ENCODE peak calls at places on chromosome 4, in seven cellular contexts. R is H9; S is CD4-positive, alpha-beta T cell; T is SK-N-MC; F is breast epithelium; J is psoas muscle; E is IMR-90. Q is an unnamed sample.

GRCh38 chr4:123919576-123920098 is 523.0 kb downstream of the SPRY1 start:
- DNase-seq in F (no peak), R (no peak), E (no peak), S (no peak), J (no peak), T (no peak), Q (no peak)

GRCh38 chr4:45475490-45475889 is 648.4 kb downstream of the GABRG1 start:
- DNase-seq in S (no peak), E (no peak), F (no peak), R (no peak), J (no peak), T (peak), Q (no peak)

GRCh38 chr4:23855912-23856605 is 33.8 kb downstream of the PPARGC1A start:
- DNase-seq in J (no peak), E (peak), R (no peak), S (no peak), F (no peak), T (no peak), Q (no peak)

GRCh38 chr4:6942238-6942800 is 32.7 kb downstream of the TBC1D14 start:
- DNase-seq in F (no peak), E (peak), T (peak), S (peak), J (peak), R (no peak), Q (no peak)

GRCh38 chr4:176053785-176054184 is 11.9 kb upstream of the WDR17 start:
- DNase-seq in R (no peak), E (no peak), J (no peak), S (no peak), F (no peak), T (no peak), Q (no peak)

GRCh38 chr4:132063829-132064228 is 1085.3 kb upstream of the PCDH10 start:
- DNase-seq in E (peak), J (no peak), F (no peak), T (no peak), R (no peak), S (no peak), Q (no peak)

GRCh38 chr4:1359161-1359535 is 12.1 kb downstream of the UVSSA start:
- DNase-seq in T (no peak), S (no peak), R (no peak), F (no peak), J (no peak), E (no peak), Q (no peak)

GRCh38 chr4:1654216-1654945 is 29.7 kb downstream of the FAM53A start:
- DNase-seq in R (no peak), S (no peak), F (no peak), E (no peak), T (no peak), J (no peak), Q (no peak)

GRCh38 chr4:186840222-186840701 is 116.6 kb upstream of the FAT1 start:
- DNase-seq in R (no peak), F (no peak), E (peak), S (no peak), T (no peak), J (peak), Q (no peak)

GRCh38 chr4:183434264-183435045 is 10.0 kb upstream of the CDKN2AIP start:
- DNase-seq in T (peak), S (no peak), J (no peak), R (no peak), E (no peak), F (no peak), Q (no peak)

GRCh38 chr4:8694226-8694625 is 101.7 kb downstream of the CPZ start:
- DNase-seq in J (no peak), T (no peak), S (no peak), E (no peak), F (no peak), R (no peak), Q (no peak)

GRCh38 chr4:1777822-1778641 is 15.1 kb upstream of the FGFR3 start:
- DNase-seq in E (no peak), R (peak), F (no peak), J (no peak), S (no peak), T (no peak), Q (no peak)

GRCh38 chr4:173446416-173446815 is 47.5 kb upstream of the SCRG1 start:
- DNase-seq in E (no peak), R (no peak), F (no peak), T (no peak), S (no peak), J (no peak), Q (no peak)

GRCh38 chr4:74223801-74224200 is 65.9 kb downstream of the MTHFD2L start:
- DNase-seq in E (peak), F (no peak), T (no peak), J (no peak), S (no peak), R (no peak), Q (no peak)

GRCh38 chr4:14967982-14968381 is 34.3 kb upstream of the CPEB2 start:
- DNase-seq in F (no peak), J (no peak), R (no peak), S (no peak), E (no peak), T (no peak), Q (no peak)

GRCh38 chr4:77566148-77566547 is 39.5 kb upstream of the CXCL13 start:
- DNase-seq in T (no peak), S (no peak), R (no peak), E (no peak), J (no peak), F (no peak), Q (no peak)

GRCh38 chr4:75327804-75328512 is 186.2 kb downstream of the RCHY1 start:
- DNase-seq in R (no peak), F (no peak), J (no peak), E (no peak), T (no peak), S (no peak), Q (no peak)

GRCh38 chr4:70706516-70706915 is 15.2 kb upstream of the RUFY3 start:
- DNase-seq in F (no peak), S (no peak), E (peak), J (no peak), T (no peak), R (no peak), Q (no peak)

GRCh38 chr4:7857993-7858392 is 81.7 kb downstream of the AFAP1 start:
- DNase-seq in R (no peak), J (no peak), T (no peak), S (no peak), E (no peak), F (no peak), Q (no peak)

GRCh38 chr4:1378559-1379231 is 27.5 kb downstream of the NKX1-1 start:
- DNase-seq in S (no peak), E (no peak), R (no peak), J (peak), F (peak), T (no peak), Q (no peak)

GRCh38 chr4:101065935-101066485 is 281.3 kb downstream of the PPP3CA start:
- DNase-seq in T (no peak), R (no peak), J (no peak), F (no peak), E (no peak), S (no peak), Q (no peak)
- H3K27ac ChIP-seq in T (no peak), R (no peak), J (no peak), F (no peak), E (no peak), S (no peak), Q (peak)

GRCh38 chr4:37597019-37597418 is 89.2 kb downstream of the RELL1 start:
- DNase-seq in J (no peak), F (no peak), S (no peak), R (no peak), T (no peak), E (no peak), Q (no peak)
- H3K27ac ChIP-seq in J (no peak), F (no peak), S (no peak), R (no peak), T (no peak), E (no peak), Q (no peak)

GRCh38 chr4:81786770-81787169 is 315.1 kb upstream of the RASGEF1B start:
- DNase-seq in F (no peak), E (no peak), R (no peak), T (no peak), S (no peak), J (no peak), Q (no peak)
- H3K27ac ChIP-seq in F (no peak), E (no peak), R (no peak), T (peak), S (no peak), J (no peak), Q (no peak)

DNA sequence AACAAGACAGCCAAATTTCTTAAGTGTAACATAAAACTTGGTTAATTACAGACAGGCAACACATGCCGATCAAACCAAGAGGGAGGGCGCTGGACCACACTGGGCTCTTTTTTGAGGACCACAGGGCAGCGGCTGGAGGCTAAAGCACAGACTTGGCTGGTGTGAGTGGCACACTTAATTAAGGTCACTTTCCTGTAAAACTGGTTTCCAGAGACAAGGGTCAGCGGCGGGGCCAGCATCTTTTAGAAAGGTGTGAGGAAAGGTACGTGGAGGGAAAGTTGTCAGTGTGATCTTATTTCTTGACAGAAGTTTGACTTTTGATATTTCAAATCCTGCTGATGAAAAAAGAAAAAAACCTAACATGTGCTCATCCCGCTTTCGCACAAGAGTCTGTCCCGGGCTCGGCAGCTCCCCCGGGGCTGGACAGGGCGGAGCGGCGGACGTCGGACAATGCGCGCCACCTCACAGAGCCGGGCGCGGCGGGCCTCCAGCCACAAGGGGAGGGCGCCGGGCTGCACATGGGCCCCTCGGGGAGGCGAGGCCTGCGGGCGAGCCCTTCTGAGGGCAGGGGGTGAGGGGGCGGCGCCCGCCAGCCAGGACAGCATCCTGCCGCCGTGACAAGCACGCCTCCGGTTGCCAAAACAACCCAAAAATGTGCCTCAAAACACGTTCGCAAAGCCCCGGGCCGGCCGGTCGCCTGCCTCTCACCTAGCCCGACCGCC is 658 bp upstream of the HSPA4L start:
- DNase-seq in S (no peak), F (peak), E (peak), R (no peak), T (no peak), J (peak), Q (no peak)
- H3K27ac ChIP-seq in S (no peak), F (peak), E (peak), R (no peak), T (no peak), J (peak), Q (peak)

GRCh38 chr4:5746250-5746649 is 35.2 kb downstream of the EVC start:
- DNase-seq in F (no peak), S (no peak), T (no peak), R (no peak), J (no peak), E (no peak), Q (no peak)

GRCh38 chr4:5749568-5749967 is 38.6 kb downstream of the EVC start:
- DNase-seq in S (no peak), J (no peak), R (no peak), E (no peak), F (no peak), T (no peak), Q (no peak)

GRCh38 chr4:5750052-5750950 is 39.3 kb downstream of the EVC start:
- DNase-seq in E (peak), J (no peak), R (no peak), S (no peak), F (no peak), T (no peak), Q (no peak)

GRCh38 chr4:5747746-5748365 is 36.9 kb downstream of the EVC start:
- DNase-seq in T (no peak), F (no peak), J (no peak), R (no peak), E (peak), S (no peak), Q (no peak)

DNA sequence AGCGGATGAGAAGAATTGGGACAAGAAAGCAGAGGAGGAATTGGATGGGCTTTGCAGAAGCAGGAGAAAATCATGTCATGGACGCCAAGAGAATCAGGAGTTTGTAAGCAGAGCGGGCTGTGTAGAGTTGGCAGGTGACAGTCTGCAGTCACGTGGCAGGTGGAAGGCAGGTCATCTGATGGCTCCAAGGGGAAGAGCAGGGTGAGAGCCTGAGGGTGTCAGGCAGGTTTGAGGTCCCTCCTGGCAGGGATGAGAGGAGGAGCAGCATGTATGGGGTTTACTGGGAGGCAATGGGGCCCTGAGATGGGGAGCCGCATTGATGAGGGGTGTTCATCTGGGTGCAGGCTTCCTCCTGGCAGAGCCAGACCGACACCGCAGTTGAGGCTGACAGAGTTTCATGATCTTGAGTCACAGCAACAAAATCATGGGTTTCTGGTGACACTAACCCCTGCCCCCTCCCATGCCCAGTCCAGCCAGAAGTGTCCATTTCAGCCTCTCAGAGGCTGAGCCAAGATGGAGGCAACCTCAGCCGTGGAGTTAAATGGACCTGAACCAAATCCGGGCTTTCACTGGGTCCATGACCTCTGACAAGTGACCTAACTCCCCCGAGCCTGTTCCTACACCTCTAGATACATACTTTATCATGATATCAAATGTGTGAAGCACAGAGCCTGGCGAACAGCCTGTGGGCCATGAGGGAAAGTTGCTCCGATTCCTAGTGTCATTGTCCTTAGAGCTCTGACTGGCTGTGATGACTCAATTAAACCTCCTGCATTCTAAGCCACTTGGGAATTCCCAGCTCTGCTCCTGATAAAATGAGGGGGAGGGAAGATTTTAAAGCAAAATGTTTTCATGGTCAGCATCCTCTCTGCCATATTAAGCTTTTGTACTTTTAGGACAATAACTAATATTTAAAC is 36.1 kb downstream of the EVC start:
- DNase-seq in J (no peak), F (no peak), R (no peak), E (peak), T (no peak), S (no peak), Q (no peak)
- H3K27ac ChIP-seq in J (no peak), F (no peak), R (no peak), E (peak), T (no peak), S (no peak), Q (no peak)

Q was measured in caudate nucleus.